ENCODE peak calls at places on chromosome 4, in five cellular contexts. Y, H, I, N and X are unnamed samples.
A peak's percentile ranks its signal among the peaks of the same experiment; 100 is the strongest.

GRCh38 chr4:2273657-2274319 is 11.9 kb upstream of the MXD4 start:
- DNase-seq in Y (no peak), H (no peak), I (no peak), N (no peak), X (no peak)

GRCh38 chr4:183424109-183424751 is 20.2 kb upstream of the CDKN2AIP start:
- DNase-seq in Y (no peak), H (no peak), I (no peak), N (no peak), X (no peak)

GRCh38 chr4:112978691-112979472 is 70.6 kb upstream of the ANK2 start:
- DNase-seq in Y (no peak), H (no peak), I (no peak), N (no peak), X (no peak)

GRCh38 chr4:128635141-128635911 is 174.2 kb upstream of the JADE1 start:
- DNase-seq in Y (no peak), H (no peak), I (peak; percentile 68), N (no peak), X (no peak)

GRCh38 chr4:2084316-2084715 is 25.2 kb downstream of the NAT8L start:
- DNase-seq in Y (no peak), H (peak; percentile 75), I (no peak), N (no peak), X (no peak)

GRCh38 chr4:8580321-8581093 is at the start of gene GPR78:
- DNase-seq in Y (no peak), H (no peak), I (no peak), N (no peak), X (no peak)

GRCh38 chr4:118849867-118850812 is 14.2 kb upstream of the SEC24D start:
- DNase-seq in Y (peak; percentile 24), H (no peak), I (peak; percentile 7), N (peak; percentile 18), X (no peak)

GRCh38 chr4:24322517-24322916 is 261.8 kb downstream of the DHX15 start:
- DNase-seq in Y (no peak), H (no peak), I (no peak), N (no peak), X (no peak)

GRCh38 chr4:29128810-29129209 is 1591.4 kb upstream of the PCDH7 start:
- DNase-seq in Y (no peak), H (no peak), I (no peak), N (no peak), X (no peak)

GRCh38 chr4:151530783-151531182 is 121.8 kb downstream of the FHIP1A start:
- DNase-seq in Y (no peak), H (no peak), I (peak; percentile 14), N (no peak), X (no peak)

GRCh38 chr4:124401611-124402010 is 310.9 kb downstream of the ANKRD50 start:
- DNase-seq in Y (no peak), H (no peak), I (no peak), N (no peak), X (no peak)

GRCh38 chr4:148770848-148771247 is 328.6 kb upstream of the NR3C2 start:
- DNase-seq in Y (no peak), H (no peak), I (no peak), N (no peak), X (no peak)

GRCh38 chr4:7973545-7973981 is 33.9 kb upstream of the AFAP1 start:
- DNase-seq in Y (no peak), H (no peak), I (no peak), N (no peak), X (no peak)

GRCh38 chr4:47419296-47419695 is 44.2 kb downstream of the COMMD8 start:
- DNase-seq in Y (no peak), H (no peak), I (no peak), N (no peak), X (no peak)

GRCh38 chr4:40283968-40284367 is 51.2 kb upstream of the CHRNA9 start:
- DNase-seq in Y (peak; percentile 73), H (no peak), I (no peak), N (peak; percentile 68), X (no peak)

GRCh38 chr4:147714575-147715401 is 17.1 kb upstream of the ARHGAP10 start:
- DNase-seq in Y (no peak), H (no peak), I (no peak), N (no peak), X (no peak)

GRCh38 chr4:67035501-67035900 is 509.8 kb downstream of the CENPC start:
- DNase-seq in Y (no peak), H (no peak), I (no peak), N (no peak), X (no peak)

GRCh38 chr4:122577808-122578781 is 42.8 kb downstream of the IL21 start:
- DNase-seq in Y (peak; percentile 62), H (no peak), I (peak; percentile 55), N (peak; percentile 35), X (no peak)

GRCh38 chr4:16461362-16461761 is 235.1 kb upstream of the TAPT1 start:
- DNase-seq in Y (no peak), H (no peak), I (no peak), N (no peak), X (no peak)

GRCh38 chr4:46508216-46508615 is 118.3 kb upstream of the GABRA2 start:
- DNase-seq in Y (no peak), H (no peak), I (no peak), N (no peak), X (no peak)

GRCh38 chr4:36676139-36677050 is 395.0 kb downstream of the DTHD1 start:
- DNase-seq in Y (no peak), H (no peak), I (peak; percentile 15), N (no peak), X (no peak)

GRCh38 chr4:53706422-53707032 is 115.2 kb upstream of the LNX1 start:
- DNase-seq in Y (no peak), H (no peak), I (peak; percentile 29), N (no peak), X (no peak)

GRCh38 chr4:39025552-39026085 is 6.6 kb downstream of the TMEM156 start:
- DNase-seq in Y (no peak), H (no peak), I (no peak), N (no peak), X (no peak)

GRCh38 chr4:11228575-11228974 is 200.1 kb downstream of the HS3ST1 start:
- DNase-seq in Y (no peak), H (no peak), I (peak; percentile 43), N (no peak), X (no peak)

GRCh38 chr4:47222276-47222675 is 190.9 kb downstream of the GABRB1 start:
- DNase-seq in Y (no peak), H (no peak), I (no peak), N (no peak), X (no peak)

GRCh38 chr4:5843573-5844239 is 49.2 kb downstream of the CRMP1 start:
- DNase-seq in Y (no peak), H (no peak), I (no peak), N (no peak), X (no peak)

GRCh38 chr4:148310756-148311155 is 131.5 kb downstream of the NR3C2 start:
- DNase-seq in Y (no peak), H (no peak), I (no peak), N (no peak), X (no peak)

GRCh38 chr4:16667464-16667863 is 231.0 kb downstream of the LDB2 start:
- DNase-seq in Y (no peak), H (no peak), I (no peak), N (no peak), X (no peak)

GRCh38 chr4:123090886-123091285 is 168.5 kb upstream of the NUDT6 start:
- DNase-seq in Y (no peak), H (no peak), I (no peak), N (no peak), X (no peak)

GRCh38 chr4:55781809-55782208 is 37.8 kb upstream of the EXOC1L start:
- DNase-seq in Y (no peak), H (no peak), I (no peak), N (no peak), X (no peak)

GRCh38 chr4:93182722-93183121 is 645.8 kb upstream of the ATOH1 start:
- DNase-seq in Y (no peak), H (no peak), I (peak; percentile 65), N (no peak), X (no peak)